ENCODE peak calls at places on chromosomes 5 and 9, in five cellular contexts. M, H, E, J and S are unnamed samples.
A peak's percentile ranks its signal among the peaks of the same experiment; 100 is the strongest.

GRCh38 chr9:16152276-16153065 is 599.6 kb downstream of the CCDC171 start:
- DNase-seq in H (no peak), E (no peak), M (peak; percentile 32), J (no peak), S (no peak)

GRCh38 chr5:125612356-125613149 is 810.7 kb upstream of the GRAMD2B start:
- DNase-seq in E (no peak), M (no peak), J (no peak), H (no peak), S (no peak)

GRCh38 chr9:71683598-71684235 is 84.6 kb downstream of the CEMIP2 start:
- DNase-seq in E (no peak), M (peak; percentile 81), H (no peak), J (no peak), S (no peak)

GRCh38 chr9:95264954-95265615 is 52.4 kb downstream of the FANCC start:
- DNase-seq in H (no peak), J (no peak), E (no peak), M (no peak), S (no peak)

GRCh38 chr5:38453506-38453905 is 102.9 kb downstream of the LIFR start:
- DNase-seq in J (no peak), M (no peak), E (peak; percentile 66), H (peak; percentile 14), S (peak; percentile 21)

GRCh38 chr9:106350777-106351176 is 512.2 kb upstream of the ZNF462 start:
- DNase-seq in E (no peak), H (no peak), J (no peak), M (no peak), S (no peak)

GRCh38 chr9:135037521-135038250 is 49.8 kb upstream of the OLFM1 start:
- DNase-seq in M (peak; percentile 41), E (no peak), H (no peak), J (no peak), S (no peak)

GRCh38 chr9:97906236-97906831 is 16.0 kb downstream of the TRMO start:
- DNase-seq in M (no peak), J (peak; percentile 60), E (peak; percentile 54), H (peak; percentile 53), S (peak; percentile 71)

GRCh38 chr5:107337281-107337680 is 333.5 kb downstream of the EFNA5 start:
- DNase-seq in E (no peak), J (no peak), M (no peak), H (no peak), S (no peak)

GRCh38 chr5:119355636-119356383 is at the start of gene TNFAIP8:
- DNase-seq in H (peak; percentile 31), M (peak; percentile 81), J (peak; percentile 71), E (no peak), S (peak; percentile 49)

GRCh38 chr9:33229359-33230120 is 10.4 kb upstream of the SPINK4 start:
- DNase-seq in J (no peak), M (peak; percentile 81), H (no peak), E (no peak), S (no peak)

GRCh38 chr9:117323390-117323789 is 91.5 kb downstream of the ASTN2 start:
- DNase-seq in M (no peak), J (no peak), E (no peak), H (no peak), S (no peak)

GRCh38 chr5:181191526-181192336 is 13.3 kb downstream of the TRIM7 start:
- DNase-seq in H (peak; percentile 88), J (peak; percentile 97), M (peak; percentile 98), E (no peak), S (peak; percentile 90)